ENCODE peak calls at places on chromosomes 4 and X, in seven cellular contexts. One of them, this sample, is unnamed.

GRCh38 chr4:11424000-11424399 is 4.7 kb downstream of the HS3ST1 start:
- DNase-seq in IMR-90: peak
- DNase-seq in mesenchymal stem cell: peak
- DNase-seq in neuronal stem cell: peak
- DNase-seq in H1: no peak
- DNase-seq in trophoblast cell: peak
- DNase-seq in H9: peak
- DNase-seq in this sample: peak

GRCh38 chr4:79340568-79340967 is 14.7 kb upstream of the NAA11 start:
- DNase-seq in IMR-90: no peak
- DNase-seq in H9: no peak
- DNase-seq in neuronal stem cell: no peak
- DNase-seq in trophoblast cell: no peak
- DNase-seq in H1: no peak
- DNase-seq in mesenchymal stem cell: no peak
- DNase-seq in this sample: no peak

GRCh38 chr4:168540086-168540864 is 43.4 kb downstream of the PALLD start:
- DNase-seq in IMR-90: peak
- DNase-seq in H1: no peak
- DNase-seq in H9: no peak
- DNase-seq in trophoblast cell: peak
- DNase-seq in mesenchymal stem cell: peak
- DNase-seq in neuronal stem cell: no peak
- DNase-seq in this sample: peak

GRCh38 chr4:119113033-119113655 is 22.5 kb upstream of the MYOZ2 start:
- DNase-seq in H1: no peak
- DNase-seq in mesenchymal stem cell: peak
- DNase-seq in H9: no peak
- DNase-seq in neuronal stem cell: no peak
- DNase-seq in IMR-90: peak
- DNase-seq in trophoblast cell: no peak
- DNase-seq in this sample: peak

GRCh38 chr4:148495463-148495862 is 53.2 kb upstream of the NR3C2 start:
- DNase-seq in H9: no peak
- DNase-seq in trophoblast cell: peak
- DNase-seq in IMR-90: no peak
- DNase-seq in mesenchymal stem cell: no peak
- DNase-seq in neuronal stem cell: no peak
- DNase-seq in H1: no peak
- DNase-seq in this sample: peak

GRCh38 chr4:155496294-155496626 is 119.5 kb upstream of the MAP9 start:
- DNase-seq in H1: no peak
- DNase-seq in H9: no peak
- DNase-seq in trophoblast cell: no peak
- DNase-seq in mesenchymal stem cell: no peak
- DNase-seq in neuronal stem cell: no peak
- DNase-seq in IMR-90: no peak
- DNase-seq in this sample: peak

GRCh38 chr4:137359691-137360315 is 172.5 kb downstream of the PCDH18 start:
- DNase-seq in H1: no peak
- DNase-seq in H9: no peak
- DNase-seq in trophoblast cell: no peak
- DNase-seq in mesenchymal stem cell: no peak
- DNase-seq in IMR-90: peak
- DNase-seq in neuronal stem cell: no peak
- DNase-seq in this sample: no peak

GRCh38 chr4:139454111-139454600 is at the start of gene RAB33B:
- DNase-seq in IMR-90: peak
- DNase-seq in neuronal stem cell: no peak
- DNase-seq in mesenchymal stem cell: peak
- DNase-seq in trophoblast cell: no peak
- DNase-seq in H1: no peak
- DNase-seq in H9: no peak
- DNase-seq in this sample: no peak

GRCh38 chr4:149884529-149885206 is 69.0 kb upstream of the IQCM start:
- DNase-seq in H9: no peak
- DNase-seq in H1: no peak
- DNase-seq in neuronal stem cell: no peak
- DNase-seq in mesenchymal stem cell: no peak
- DNase-seq in IMR-90: no peak
- DNase-seq in trophoblast cell: no peak
- DNase-seq in this sample: no peak

GRCh38 chr4:184826315-184827266 is 823 bp upstream of the ACSL1 start:
- DNase-seq in mesenchymal stem cell: peak
- DNase-seq in trophoblast cell: no peak
- DNase-seq in IMR-90: peak
- DNase-seq in H1: no peak
- DNase-seq in neuronal stem cell: no peak
- DNase-seq in H9: no peak
- DNase-seq in this sample: no peak

GRCh38 chr4:1752284-1753041 is 31.1 kb downstream of the TACC3 start:
- DNase-seq in H9: no peak
- DNase-seq in IMR-90: peak
- DNase-seq in trophoblast cell: no peak
- DNase-seq in neuronal stem cell: no peak
- DNase-seq in mesenchymal stem cell: no peak
- DNase-seq in H1: no peak
- DNase-seq in this sample: peak

GRCh38 chrX:26918633-26919032 is 544.5 kb downstream of the PPP4R3C start:
- DNase-seq in H1: no peak
- DNase-seq in IMR-90: no peak
- DNase-seq in neuronal stem cell: peak
- DNase-seq in mesenchymal stem cell: peak
- DNase-seq in trophoblast cell: peak
- DNase-seq in H9: peak
- DNase-seq in this sample: peak

GRCh38 chr4:41216294-41217019 is 2.1 kb upstream of the APBB2 start:
- DNase-seq in H1: peak
- DNase-seq in mesenchymal stem cell: peak
- DNase-seq in trophoblast cell: peak
- DNase-seq in IMR-90: peak
- DNase-seq in H9: peak
- DNase-seq in neuronal stem cell: peak
- DNase-seq in this sample: peak

GRCh38 chr4:38663021-38663800 is 788 bp upstream of the KLF3 start:
- DNase-seq in H1: peak
- DNase-seq in neuronal stem cell: peak
- DNase-seq in mesenchymal stem cell: no peak
- DNase-seq in IMR-90: no peak
- DNase-seq in H9: peak
- DNase-seq in trophoblast cell: no peak
- DNase-seq in this sample: peak

GRCh38 chr4:60744767-60745166 is 455.4 kb upstream of the ADGRL3 start:
- DNase-seq in IMR-90: peak
- DNase-seq in H9: peak
- DNase-seq in mesenchymal stem cell: no peak
- DNase-seq in trophoblast cell: no peak
- DNase-seq in neuronal stem cell: no peak
- DNase-seq in H1: no peak
- DNase-seq in this sample: peak

GRCh38 chr4:67568820-67569219 is 10.3 kb downstream of the STAP1 start:
- DNase-seq in H1: no peak
- DNase-seq in IMR-90: peak
- DNase-seq in trophoblast cell: no peak
- DNase-seq in neuronal stem cell: no peak
- DNase-seq in mesenchymal stem cell: no peak
- DNase-seq in H9: no peak
- DNase-seq in this sample: no peak

GRCh38 chr4:51895158-51895557 is 52.2 kb downstream of the DCUN1D4 start:
- DNase-seq in H1: no peak
- DNase-seq in H9: no peak
- DNase-seq in neuronal stem cell: no peak
- DNase-seq in mesenchymal stem cell: no peak
- DNase-seq in IMR-90: no peak
- DNase-seq in trophoblast cell: no peak
- DNase-seq in this sample: no peak

GRCh38 chrX:133229361-133229760 is 11.2 kb upstream of the TFDP3 start:
- DNase-seq in neuronal stem cell: no peak
- DNase-seq in trophoblast cell: no peak
- DNase-seq in IMR-90: peak
- DNase-seq in H9: no peak
- DNase-seq in H1: no peak
- DNase-seq in mesenchymal stem cell: peak
- DNase-seq in this sample: no peak

GRCh38 chrX:132058975-132059374 is 35.9 kb downstream of the STK26 start:
- DNase-seq in H1: no peak
- DNase-seq in IMR-90: no peak
- DNase-seq in mesenchymal stem cell: no peak
- DNase-seq in trophoblast cell: no peak
- DNase-seq in H9: no peak
- DNase-seq in neuronal stem cell: no peak
- DNase-seq in this sample: no peak

GRCh38 chrX:132059973-132060540 is 37.0 kb downstream of the STK26 start:
- DNase-seq in IMR-90: no peak
- DNase-seq in neuronal stem cell: no peak
- DNase-seq in H1: no peak
- DNase-seq in mesenchymal stem cell: peak
- DNase-seq in H9: no peak
- DNase-seq in trophoblast cell: no peak
- DNase-seq in this sample: no peak

GRCh38 chrX:132063862-132064261 is 40.8 kb downstream of the STK26 start:
- DNase-seq in neuronal stem cell: no peak
- DNase-seq in IMR-90: no peak
- DNase-seq in H1: no peak
- DNase-seq in mesenchymal stem cell: no peak
- DNase-seq in trophoblast cell: no peak
- DNase-seq in H9: no peak
- DNase-seq in this sample: no peak

GRCh38 chrX:132058050-132058449 is 34.9 kb downstream of the STK26 start:
- DNase-seq in IMR-90: no peak
- DNase-seq in trophoblast cell: no peak
- DNase-seq in H1: no peak
- DNase-seq in mesenchymal stem cell: no peak
- DNase-seq in neuronal stem cell: no peak
- DNase-seq in H9: no peak
- DNase-seq in this sample: no peak
- H2AK5ac ChIP-seq in IMR-90: no peak
- H2AK5ac ChIP-seq in trophoblast cell: no peak
- H2AK5ac ChIP-seq in H1: no peak
- H2AK5ac ChIP-seq in mesenchymal stem cell: no peak
- H2AK5ac ChIP-seq in neuronal stem cell: no peak
- H2AK5ac ChIP-seq in H9: no peak
- H2AK5ac ChIP-seq in this sample: no peak

GRCh38 chr4:13601848-13602247 is 25.7 kb downstream of the BOD1L1 start:
- DNase-seq in trophoblast cell: no peak
- DNase-seq in IMR-90: no peak
- DNase-seq in mesenchymal stem cell: no peak
- DNase-seq in H9: no peak
- DNase-seq in H1: no peak
- DNase-seq in neuronal stem cell: no peak
- DNase-seq in this sample: no peak

GRCh38 chr4:13601060-13601459 is 26.5 kb downstream of the BOD1L1 start:
- DNase-seq in neuronal stem cell: no peak
- DNase-seq in mesenchymal stem cell: no peak
- DNase-seq in H1: no peak
- DNase-seq in IMR-90: no peak
- DNase-seq in H9: no peak
- DNase-seq in trophoblast cell: no peak
- DNase-seq in this sample: no peak

DNA sequence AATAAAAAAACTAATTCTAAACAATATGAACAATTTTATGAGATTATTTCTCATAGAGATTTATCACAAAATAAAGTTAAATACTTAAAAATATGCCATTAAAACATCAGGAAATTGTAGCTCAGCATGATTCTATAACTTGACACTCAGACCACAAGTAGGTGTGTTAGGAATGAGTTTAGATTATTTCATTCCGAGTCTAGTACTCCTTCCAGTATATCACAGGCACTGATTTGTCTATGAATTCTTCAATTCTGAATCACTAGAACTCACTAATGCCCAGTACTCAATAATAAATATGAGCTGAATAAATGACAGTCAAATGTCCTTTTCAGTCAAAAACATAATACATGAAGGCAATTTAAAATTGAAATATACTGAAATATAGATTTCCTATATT is 22.2 kb downstream of the BOD1L1 start:
- DNase-seq in neuronal stem cell: no peak
- DNase-seq in trophoblast cell: no peak
- DNase-seq in H9: no peak
- DNase-seq in mesenchymal stem cell: no peak
- DNase-seq in H1: no peak
- DNase-seq in IMR-90: peak
- DNase-seq in this sample: no peak
- H2BK120ac ChIP-seq in neuronal stem cell: no peak
- H2BK120ac ChIP-seq in trophoblast cell: no peak
- H2BK120ac ChIP-seq in H9: no peak
- H2BK120ac ChIP-seq in mesenchymal stem cell: no peak
- H2BK120ac ChIP-seq in H1: no peak
- H2BK120ac ChIP-seq in IMR-90: no peak
- H2BK120ac ChIP-seq in this sample: no peak

GRCh38 chr4:93002240-93002639 is 698.5 kb downstream of the GRID2 start:
- DNase-seq in neuronal stem cell: no peak
- DNase-seq in IMR-90: no peak
- DNase-seq in H1: no peak
- DNase-seq in H9: no peak
- DNase-seq in trophoblast cell: no peak
- DNase-seq in mesenchymal stem cell: no peak
- DNase-seq in this sample: no peak

GRCh38 chr4:92996533-92996932 is 692.8 kb downstream of the GRID2 start:
- DNase-seq in mesenchymal stem cell: no peak
- DNase-seq in H9: no peak
- DNase-seq in H1: no peak
- DNase-seq in IMR-90: no peak
- DNase-seq in neuronal stem cell: no peak
- DNase-seq in trophoblast cell: no peak
- DNase-seq in this sample: no peak

GRCh38 chr4:93000914-93001313 is 697.1 kb downstream of the GRID2 start:
- DNase-seq in trophoblast cell: no peak
- DNase-seq in neuronal stem cell: no peak
- DNase-seq in H1: no peak
- DNase-seq in IMR-90: no peak
- DNase-seq in mesenchymal stem cell: no peak
- DNase-seq in H9: no peak
- DNase-seq in this sample: no peak
- H3K4ac ChIP-seq in trophoblast cell: no peak
- H3K4ac ChIP-seq in neuronal stem cell: no peak
- H3K4ac ChIP-seq in H1: no peak
- H3K4ac ChIP-seq in IMR-90: no peak
- H3K4ac ChIP-seq in mesenchymal stem cell: no peak
- H3K4ac ChIP-seq in H9: no peak
- H3K4ac ChIP-seq in this sample: no peak

GRCh38 chr4:142516686-142517145 is 329.4 kb downstream of the INPP4B start:
- DNase-seq in mesenchymal stem cell: no peak
- DNase-seq in trophoblast cell: no peak
- DNase-seq in H9: no peak
- DNase-seq in IMR-90: peak
- DNase-seq in H1: no peak
- DNase-seq in neuronal stem cell: no peak
- DNase-seq in this sample: no peak

GRCh38 chr4:142509881-142510280 is 336.2 kb downstream of the INPP4B start:
- DNase-seq in neuronal stem cell: no peak
- DNase-seq in IMR-90: no peak
- DNase-seq in mesenchymal stem cell: no peak
- DNase-seq in H1: no peak
- DNase-seq in H9: no peak
- DNase-seq in trophoblast cell: no peak
- DNase-seq in this sample: no peak

DNA sequence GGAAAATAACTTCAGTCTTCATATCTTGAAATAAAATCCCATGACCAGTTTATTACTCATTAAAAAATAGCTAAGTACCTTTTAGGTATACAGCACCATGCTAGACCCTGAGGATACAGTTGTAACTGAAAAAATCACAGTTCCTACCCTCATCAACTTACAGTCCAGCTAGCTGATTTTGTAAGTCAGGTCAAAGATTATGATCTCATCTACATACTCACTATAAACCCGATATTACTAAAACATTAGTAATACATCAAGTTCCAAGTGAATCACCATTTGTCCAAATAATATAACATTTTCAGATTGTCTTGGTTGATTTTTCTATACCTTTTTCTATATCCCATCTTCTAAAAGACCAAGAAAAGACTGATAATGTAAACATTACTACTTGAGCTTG is 333.9 kb downstream of the INPP4B start:
- DNase-seq in mesenchymal stem cell: no peak
- DNase-seq in H9: no peak
- DNase-seq in IMR-90: peak
- DNase-seq in trophoblast cell: no peak
- DNase-seq in neuronal stem cell: no peak
- DNase-seq in H1: no peak
- DNase-seq in this sample: no peak
- H2AK5ac ChIP-seq in mesenchymal stem cell: no peak
- H2AK5ac ChIP-seq in H9: no peak
- H2AK5ac ChIP-seq in IMR-90: no peak
- H2AK5ac ChIP-seq in trophoblast cell: no peak
- H2AK5ac ChIP-seq in neuronal stem cell: no peak
- H2AK5ac ChIP-seq in H1: no peak
- H2AK5ac ChIP-seq in this sample: no peak

This sample was measured in mesendoderm.